ENCODE peak calls at places on chromosomes 16 and 17, in six cellular contexts. M is AG04449, C is non-pigmented ciliary epithelial cell, H is MM.1S, A is uterus, X is OCI-LY7. L is an unnamed sample.

GRCh38 chr16:15777533-15778203 is 79.2 kb downstream of the MYH11 start:
- DNase-seq in X (peak), H (peak), A (no peak), M (no peak), C (no peak), L (peak)

GRCh38 chr16:400061-400540 is 1.6 kb upstream of the DECR2 start:
- DNase-seq in A (no peak), H (no peak), M (no peak), C (no peak), X (no peak), L (no peak)

GRCh38 chr17:7019839-7020519 is 2.9 kb upstream of the BCL6B start:
- DNase-seq in C (no peak), A (peak), X (no peak), M (no peak), H (no peak), L (no peak)

GRCh38 chr16:78571434-78571833 is 472.0 kb downstream of the WWOX start:
- DNase-seq in C (no peak), A (no peak), X (no peak), M (no peak), H (no peak), L (no peak)

GRCh38 chr16:8108991-8109509 is 481.3 kb downstream of the TMEM114 start:
- DNase-seq in C (no peak), X (no peak), H (peak), M (no peak), A (no peak), L (peak)

GRCh38 chr17:260031-260791 is 78.8 kb upstream of the DOC2B start:
- DNase-seq in C (no peak), A (peak), H (no peak), X (peak), M (no peak), L (no peak)

GRCh38 chr17:71519285-71519684 is 601.5 kb upstream of the SOX9 start:
- DNase-seq in H (no peak), C (no peak), A (no peak), M (no peak), X (no peak), L (no peak)

GRCh38 chr17:43696891-43697290 is 35.2 kb upstream of the MEOX1 start:
- DNase-seq in H (no peak), C (no peak), M (no peak), A (no peak), X (no peak), L (no peak)

GRCh38 chr17:59154335-59154720 is 658 bp downstream of the SKA2 start:
- DNase-seq in X (peak), H (peak), A (peak), C (no peak), M (no peak), L (no peak)

GRCh38 chr17:48219605-48220004 is 112.0 kb downstream of the SNX11 start:
- DNase-seq in H (no peak), C (no peak), M (no peak), A (no peak), X (no peak), L (no peak)

L was measured in NCI-H2227 treated with DMSO at 0.1 percent for 48 hours.